ENCODE peak calls at places on chromosomes 16 and 17, in eight cellular contexts. D is Panc1, H is HCT116, M is stomach, X is fibroblast of lung, S is pancreas, G is HFF-Myc, Q is aorta. O is an unnamed sample.

GRCh38 chr16:30773826-30774225 is 11.7 kb downstream of the RNF40 start:
- DNase-seq in D (no peak), H (no peak), M (no peak), X (no peak), S (peak), G (no peak), Q (no peak), O (no peak)

GRCh38 chr17:40515011-40515410 is 13.6 kb upstream of the TNS4 start:
- DNase-seq in D (no peak), H (no peak), M (no peak), X (no peak), S (no peak), G (no peak), Q (no peak), O (no peak)

GRCh38 chr17:35372846-35373531 is 432 bp downstream of the SLFN11 start:
- DNase-seq in D (no peak), H (no peak), M (peak), X (peak), S (peak), G (no peak), Q (no peak), O (no peak)

GRCh38 chr16:85990861-85991301 is 91.9 kb downstream of the IRF8 start:
- DNase-seq in D (no peak), H (no peak), M (no peak), X (no peak), S (no peak), G (no peak), Q (no peak), O (no peak)

GRCh38 chr17:1643999-1644492 is 1.5 kb downstream of the SCARF1 start:
- DNase-seq in D (no peak), H (no peak), M (no peak), X (no peak), S (no peak), G (no peak), Q (no peak), O (peak)

GRCh38 chr16:20507280-20507679 is 56.0 kb downstream of the ACSM2A start:
- DNase-seq in D (no peak), H (no peak), M (no peak), X (no peak), S (no peak), G (no peak), Q (no peak), O (no peak)

GRCh38 chr16:11781773-11782172 is 15.3 kb downstream of the ZC3H7A start:
- DNase-seq in D (no peak), H (no peak), M (no peak), X (peak), S (no peak), G (no peak), Q (no peak), O (no peak)

GRCh38 chr16:66750279-66751134 is 902 bp downstream of the DYNC1LI2 start:
- DNase-seq in D (no peak), H (no peak), M (no peak), X (no peak), S (no peak), G (no peak), Q (no peak), O (no peak)

GRCh38 chr16:12410842-12411490 is 392.7 kb downstream of the CPPED1 start:
- DNase-seq in D (no peak), H (no peak), M (no peak), X (no peak), S (no peak), G (no peak), Q (no peak), O (no peak)

GRCh38 chr16:89051521-89052166 is 42.0 kb upstream of the ACSF3 start:
- DNase-seq in D (no peak), H (no peak), M (no peak), X (no peak), S (no peak), G (no peak), Q (peak), O (no peak)

GRCh38 chr17:34486781-34487180 is 92.6 kb upstream of the TMEM132E start:
- DNase-seq in D (no peak), H (no peak), M (no peak), X (no peak), S (no peak), G (no peak), Q (no peak), O (no peak)

GRCh38 chr17:42673266-42673884 is 3.4 kb downstream of the PLEKHH3 start:
- DNase-seq in D (no peak), H (no peak), M (no peak), X (no peak), S (peak), G (no peak), Q (no peak), O (no peak)

GRCh38 chr17:47180337-47180736 is 8.8 kb downstream of the CDC27 start:
- DNase-seq in D (no peak), H (no peak), M (no peak), X (no peak), S (no peak), G (no peak), Q (no peak), O (no peak)

GRCh38 chr17:20073056-20073979 is 64.2 kb downstream of the SPECC1 start:
- DNase-seq in D (no peak), H (no peak), M (peak), X (peak), S (no peak), G (no peak), Q (peak), O (no peak)

GRCh38 chr16:6149031-6149430 is 1051.4 kb upstream of the EEF2KMT start:
- DNase-seq in D (no peak), H (no peak), M (no peak), X (no peak), S (no peak), G (no peak), Q (no peak), O (no peak)

GRCh38 chr17:66307257-66307656 is 4.8 kb downstream of the PRKCA start:
- DNase-seq in D (no peak), H (no peak), M (no peak), X (no peak), S (no peak), G (no peak), Q (no peak), O (no peak)

GRCh38 chr17:66302761-66303626 is 581 bp downstream of the PRKCA start:
- DNase-seq in D (no peak), H (no peak), M (peak), X (peak), S (peak), G (no peak), Q (peak), O (peak)

GRCh38 chr17:66301864-66302741 is at the start of gene PRKCA:
- DNase-seq in D (no peak), H (peak), M (peak), X (peak), S (peak), G (no peak), Q (peak), O (peak)

GRCh38 chr17:66306413-66306812 is 4.0 kb downstream of the PRKCA start:
- DNase-seq in D (no peak), H (no peak), M (no peak), X (peak), S (no peak), G (no peak), Q (no peak), O (peak)

DNA sequence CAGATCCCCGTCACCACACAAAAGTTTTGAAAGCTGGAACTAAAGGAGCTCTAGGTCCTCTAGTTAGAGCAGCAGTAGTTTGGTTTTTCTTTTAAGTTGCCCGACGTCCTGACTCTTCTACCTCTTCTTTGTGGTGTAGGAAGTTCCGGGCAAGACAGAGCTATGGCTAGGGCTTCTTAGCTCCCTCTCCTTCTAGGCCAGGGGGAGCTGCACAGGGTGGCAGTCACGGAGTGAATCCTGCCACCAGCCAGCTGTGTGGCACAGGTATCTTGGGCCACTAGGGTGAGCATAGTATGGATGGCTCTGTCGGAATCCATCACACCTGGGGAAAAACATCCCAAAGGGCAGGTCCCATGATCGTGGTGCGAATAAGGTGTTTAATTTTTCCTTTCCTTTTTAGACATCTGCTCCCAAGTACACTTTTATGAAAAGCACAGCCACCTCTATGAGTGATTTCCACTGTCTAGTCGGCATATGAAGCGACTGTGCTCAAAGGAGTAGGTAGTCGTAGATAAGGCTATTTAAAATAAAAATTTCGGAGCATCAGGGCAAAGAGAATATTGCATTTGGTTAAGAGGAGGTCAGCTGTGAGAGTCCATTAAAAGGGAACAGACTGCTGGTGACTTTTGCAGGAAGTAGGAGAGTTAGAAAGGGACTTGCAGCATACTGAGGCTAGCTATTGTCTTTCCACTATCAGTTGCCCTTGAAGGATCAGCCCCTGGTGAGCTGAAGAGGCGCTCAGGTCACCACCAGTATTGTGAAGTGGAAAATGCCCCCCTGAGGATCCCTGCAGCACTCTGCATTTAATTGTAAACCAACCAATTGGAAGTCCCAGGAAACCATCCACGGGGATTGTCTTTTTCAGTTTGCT is 2.1 kb downstream of the PRKCA start:
- DNase-seq in D (no peak), H (no peak), M (no peak), X (peak), S (no peak), G (no peak), Q (no peak), O (peak)
- H3K4me3 ChIP-seq in D (peak), H (no peak), M (peak), X (peak), S (no peak), G (peak), Q (no peak), O (peak)

GRCh38 chr17:75722542-75723095 is 1.4 kb downstream of the ITGB4 start:
- DNase-seq in D (no peak), H (no peak), M (no peak), X (no peak), S (no peak), G (no peak), Q (no peak), O (no peak)

GRCh38 chr17:75721463-75722011 is 278 bp downstream of the ITGB4 start:
- DNase-seq in D (no peak), H (no peak), M (peak), X (no peak), S (no peak), G (no peak), Q (no peak), O (no peak)

GRCh38 chr17:75722076-75722475 is 817 bp downstream of the ITGB4 start:
- DNase-seq in D (no peak), H (no peak), M (peak), X (no peak), S (no peak), G (no peak), Q (no peak), O (no peak)

GRCh38 chr17:75724016-75725003 is 3.1 kb downstream of the ITGB4 start:
- DNase-seq in D (no peak), H (no peak), M (no peak), X (no peak), S (no peak), G (no peak), Q (no peak), O (no peak)

GRCh38 chr17:75723201-75723930 is 2.1 kb downstream of the ITGB4 start:
- DNase-seq in D (no peak), H (no peak), M (peak), X (no peak), S (no peak), G (no peak), Q (no peak), O (no peak)
- H3K4me3 ChIP-seq in D (peak), H (peak), M (no peak), X (no peak), S (no peak), G (no peak), Q (no peak), O (no peak)

GRCh38 chr16:49639739-49640388 is 216.0 kb downstream of the ZNF423 start:
- DNase-seq in D (no peak), H (no peak), M (no peak), X (peak), S (no peak), G (no peak), Q (peak), O (peak)
- H3K4me3 ChIP-seq in D (no peak), H (no peak), M (no peak), X (no peak), S (no peak), G (no peak), Q (no peak), O (no peak)

GRCh38 chr16:68290455-68290854 is 20.3 kb downstream of the SLC7A6OS start:
- DNase-seq in D (no peak), H (no peak), M (no peak), X (no peak), S (no peak), G (no peak), Q (no peak), O (no peak)
- H3K4me3 ChIP-seq in D (no peak), H (no peak), M (no peak), X (no peak), S (no peak), G (no peak), Q (no peak), O (no peak)

GRCh38 chr17:81120149-81120484 is 45.2 kb upstream of the PVALEF start:
- DNase-seq in D (no peak), H (no peak), M (no peak), X (no peak), S (no peak), G (no peak), Q (no peak), O (no peak)
- H3K4me3 ChIP-seq in D (peak), H (no peak), M (peak), X (no peak), S (no peak), G (no peak), Q (no peak), O (no peak)

DNA sequence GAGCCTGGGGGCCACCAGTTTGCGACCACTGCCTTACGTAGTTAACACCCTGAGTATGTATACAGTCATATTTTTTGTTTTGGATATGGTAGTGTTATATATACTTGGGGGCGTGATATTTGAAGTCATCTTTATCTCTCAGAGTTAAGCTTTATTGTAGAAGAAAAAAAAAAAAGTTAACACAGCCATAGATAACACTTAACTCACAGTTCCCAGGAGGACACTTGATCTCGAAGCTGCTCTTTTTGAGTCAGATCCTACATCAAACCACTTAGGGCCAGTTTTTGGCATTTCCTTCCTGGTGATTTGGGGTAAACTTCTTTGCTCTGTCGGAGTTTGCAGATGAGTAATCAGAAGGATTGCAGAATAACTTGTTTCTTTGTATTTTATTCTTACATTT is 5.8 kb downstream of the ITPRIPL2 start:
- DNase-seq in D (no peak), H (no peak), M (no peak), X (peak), S (no peak), G (no peak), Q (no peak), O (no peak)
- H3K4me3 ChIP-seq in D (no peak), H (no peak), M (no peak), X (peak), S (no peak), G (peak), Q (no peak), O (no peak)

O was measured in cardiac muscle cell.